ENCODE peak calls at places on chromosomes 12 and 14, in eight cellular contexts. M, X, Z, W, P, U, N and B are unnamed samples.

GRCh38 chr14:73238262-73238852 is 1.1 kb downstream of the PAPLN start:
- ATAC-seq in N (peak; percentile 22), W (no peak), M (no peak), P (no peak), U (peak; percentile 48), Z (peak; percentile 50), X (no peak), B (no peak)

GRCh38 chr12:13864081-13864673 is 117.2 kb downstream of the GRIN2B start:
- ATAC-seq in X (no peak), P (no peak), N (peak; percentile 97), U (no peak), W (peak; percentile 89), Z (peak; percentile 96), M (peak; percentile 79), B (no peak)

GRCh38 chr14:94926176-94926575 is 156.3 kb upstream of the GSC start:
- ATAC-seq in P (no peak), M (no peak), N (no peak), X (no peak), W (no peak), U (no peak), Z (no peak), B (no peak)

GRCh38 chr12:109250523-109250922 is 58.6 kb downstream of the FOXN4 start:
- ATAC-seq in N (no peak), Z (no peak), X (no peak), W (no peak), M (no peak), U (no peak), P (no peak), B (no peak)

GRCh38 chr12:40013847-40014246 is 92.0 kb downstream of the SLC2A13 start:
- ATAC-seq in U (no peak), P (no peak), N (no peak), W (no peak), Z (no peak), M (no peak), X (no peak), B (no peak)

GRCh38 chr12:47033797-47034555 is 45.4 kb upstream of the PCED1B start:
- ATAC-seq in U (no peak), X (no peak), W (no peak), M (no peak), P (no peak), Z (peak; percentile 80), N (peak; percentile 3), B (no peak)

GRCh38 chr14:93655078-93655750 is 133.1 kb downstream of the PRIMA1 start:
- ATAC-seq in U (no peak), M (peak; percentile 70), P (peak; percentile 65), W (no peak), N (peak; percentile 71), Z (peak; percentile 53), X (no peak), B (peak; percentile 51)

GRCh38 chr12:3743803-3744202 is 9.1 kb downstream of the CRACR2A start:
- ATAC-seq in N (no peak), P (peak; percentile 39), W (peak; percentile 85), X (no peak), M (no peak), Z (no peak), U (no peak), B (no peak)

GRCh38 chr14:35235840-35236239 is 56.3 kb upstream of the PSMA6 start:
- ATAC-seq in N (no peak), U (no peak), W (no peak), Z (no peak), X (no peak), P (no peak), M (no peak), B (no peak)

GRCh38 chr14:98819132-98819866 is 452.7 kb downstream of the BCL11B start:
- ATAC-seq in W (no peak), N (no peak), X (no peak), M (no peak), U (no peak), Z (peak; percentile 67), P (no peak), B (no peak)

GRCh38 chr14:61891251-61891650 is 129.0 kb downstream of the SNAPC1 start:
- ATAC-seq in Z (peak; percentile 65), M (no peak), U (no peak), P (no peak), W (no peak), X (no peak), N (no peak), B (no peak)

GRCh38 chr14:68074765-68075381 is 255.3 kb downstream of the RAD51B start:
- ATAC-seq in N (no peak), U (no peak), Z (no peak), P (no peak), X (no peak), M (no peak), W (no peak), B (no peak)

GRCh38 chr12:120830052-120830940 is 73.9 kb downstream of the SPPL3 start:
- ATAC-seq in M (no peak), Z (no peak), W (no peak), X (no peak), U (no peak), P (no peak), N (peak; percentile 62), B (no peak)

GRCh38 chr12:120831648-120832267 is 72.4 kb downstream of the SPPL3 start:
- ATAC-seq in N (no peak), P (no peak), M (no peak), Z (no peak), U (no peak), X (no peak), W (peak; percentile 37), B (no peak)

GRCh38 chr12:120834489-120835303 is 69.5 kb downstream of the SPPL3 start:
- ATAC-seq in N (no peak), X (no peak), M (no peak), W (no peak), P (no peak), U (no peak), Z (no peak), B (no peak)

GRCh38 chr12:120833849-120834248 is 70.3 kb downstream of the SPPL3 start:
- ATAC-seq in N (peak; percentile 21), Z (no peak), M (no peak), X (no peak), P (peak; percentile 94), W (no peak), U (peak; percentile 91), B (no peak)

GRCh38 chr12:120832712-120833111 is 71.4 kb downstream of the SPPL3 start:
- ATAC-seq in X (no peak), N (no peak), U (peak; percentile 51), W (no peak), P (no peak), M (no peak), Z (no peak), B (no peak)
- H3K27ac ChIP-seq in X (no peak overlapping the region), N (no peak overlapping the region), U (peak overlapping the region; percentile 74), W (no peak overlapping the region), P (peak overlapping the region; percentile 79), M (no peak overlapping the region), Z (no peak overlapping the region), B (no peak overlapping the region)

GRCh38 chr12:18294889-18295288 is 33.6 kb downstream of the PIK3C2G start:
- ATAC-seq in Z (no peak), N (no peak), U (no peak), P (no peak), X (no peak), W (no peak), M (no peak), B (no peak)

GRCh38 chr12:18296909-18297280 is 35.6 kb downstream of the PIK3C2G start:
- ATAC-seq in X (no peak), P (no peak), N (peak; percentile 32), Z (no peak), U (no peak), M (peak; percentile 33), W (peak; percentile 55), B (no peak)

GRCh38 chr12:18297883-18298282 is 36.6 kb downstream of the PIK3C2G start:
- ATAC-seq in P (no peak), M (no peak), W (no peak), X (no peak), U (no peak), Z (no peak), N (no peak), B (no peak)

GRCh38 chr12:18296201-18296908 is 35.0 kb downstream of the PIK3C2G start:
- ATAC-seq in N (peak; percentile 36), M (no peak), Z (no peak), P (no peak), X (no peak), W (peak; percentile 69), U (no peak), B (no peak)
- H3K27ac ChIP-seq in N (no peak overlapping the region), M (no peak overlapping the region), Z (peak overlapping the region; percentile 68), P (no peak overlapping the region), X (no peak overlapping the region), W (no peak overlapping the region), U (no peak overlapping the region), B (peak overlapping the region; percentile 3)

DNA sequence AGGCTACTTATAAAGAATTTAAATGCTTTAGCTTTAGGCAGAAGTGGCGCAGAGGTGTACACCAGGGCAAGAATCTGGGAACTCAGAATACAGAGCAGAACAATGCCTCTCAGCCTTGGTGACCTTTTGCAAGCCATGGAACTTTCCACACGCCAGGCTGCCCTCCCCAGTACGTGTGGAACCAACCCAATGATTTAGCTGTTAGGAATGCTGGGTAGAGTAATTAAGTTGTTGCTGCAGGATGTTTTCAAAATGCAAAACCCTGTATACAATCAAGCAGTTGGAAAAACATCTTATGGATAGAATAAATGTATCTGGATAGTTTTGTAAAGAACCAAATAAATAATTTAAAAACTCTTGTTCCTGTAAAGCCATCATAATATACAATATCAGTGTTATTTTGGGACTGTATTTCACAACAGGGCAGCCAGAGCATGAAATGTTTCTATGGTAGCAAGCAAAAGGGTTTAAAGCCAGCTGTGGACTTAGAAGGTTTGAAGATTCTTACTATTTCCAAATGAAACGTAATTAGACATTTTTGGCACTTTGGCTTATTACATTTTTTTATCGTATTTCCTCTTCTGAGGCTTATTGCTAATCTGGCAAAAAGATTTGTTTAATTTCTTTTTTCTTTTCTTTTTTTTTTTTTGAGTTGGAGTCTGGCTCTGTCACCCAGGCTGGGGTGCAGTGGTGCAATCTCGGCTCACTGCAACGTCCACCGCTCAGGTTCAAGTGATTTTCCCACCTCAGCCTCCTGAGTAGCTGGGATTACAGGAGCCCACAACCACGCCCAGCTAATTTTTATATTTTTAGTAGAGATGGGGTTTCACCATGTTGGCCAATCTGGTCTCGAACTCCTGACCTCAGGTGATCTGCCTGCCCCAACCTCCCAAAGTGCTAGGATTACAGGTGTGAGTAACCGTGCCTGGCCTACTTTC is 19.6 kb downstream of the PPP1R36 start:
- ATAC-seq in U (peak; percentile 92), P (peak; percentile 94), W (peak; percentile 94), M (peak; percentile 92), N (peak; percentile 93), X (no peak), Z (peak; percentile 66), B (peak; percentile 95)
- H3K27ac ChIP-seq in U (peak overlapping the region; percentile 79), P (peak overlapping the region; percentile 89), W (no peak overlapping the region), M (no peak overlapping the region), N (peak overlapping the region; percentile 85), X (no peak overlapping the region), Z (no peak overlapping the region), B (peak overlapping the region; percentile 83)

GRCh38 chr12:122840580-122841513 is 5.6 kb downstream of the HIP1R start:
- ATAC-seq in P (peak; percentile 37), N (peak; percentile 23), W (no peak), U (peak; percentile 73), X (no peak), M (no peak), Z (peak; percentile 83), B (no peak)
- H3K27ac ChIP-seq in P (peak overlapping the region; percentile 73), N (peak overlapping the region; percentile 60), W (peak overlapping the region; percentile 91), U (peak overlapping the region; percentile 75), X (no peak overlapping the region), M (no peak overlapping the region), Z (no peak overlapping the region), B (no peak overlapping the region)